ENCODE peak calls at places on chromosomes 12 and 14, in six cellular contexts. N is prostate gland, W is A172, O is germinal center, H is GM23338, R is left cardiac atrium. K is an unnamed sample.

GRCh38 chr14:68284333-68284732 is 464.8 kb downstream of the RAD51B start:
- DNase-seq in H (no peak), N (no peak), R (no peak), W (no peak), O (no peak), K (no peak)

GRCh38 chr14:85357120-85357519 is 172.8 kb upstream of the FLRT2 start:
- DNase-seq in R (no peak), W (no peak), H (no peak), N (no peak), O (no peak), K (no peak)

GRCh38 chr14:33948143-33948962 is 2.5 kb downstream of the EGLN3 start:
- DNase-seq in W (no peak), R (no peak), H (no peak), O (no peak), N (no peak), K (no peak)

GRCh38 chr14:103444837-103445524 is 59.8 kb downstream of the MARK3 start:
- DNase-seq in R (no peak), H (peak), N (no peak), O (no peak), W (peak), K (peak)

GRCh38 chr14:55302770-55303472 is 31.7 kb downstream of the FBXO34 start:
- DNase-seq in W (no peak), O (no peak), R (no peak), H (no peak), N (no peak), K (no peak)

GRCh38 chr12:93191956-93192355 is 185.8 kb upstream of the NUDT4 start:
- DNase-seq in W (no peak), N (no peak), O (no peak), R (no peak), H (no peak), K (peak)

GRCh38 chr12:112885204-112885603 is 21.6 kb upstream of the OAS1 start:
- DNase-seq in O (no peak), H (no peak), W (no peak), N (no peak), R (no peak), K (no peak)

GRCh38 chr12:65948320-65949008 is 124.2 kb downstream of the HMGA2 start:
- DNase-seq in H (no peak), O (no peak), N (peak), R (peak), W (peak), K (peak)

GRCh38 chr14:54893151-54893760 is 9.4 kb downstream of the GCH1 start:
- DNase-seq in N (no peak), R (no peak), H (peak), O (peak), W (peak), K (peak)

GRCh38 chr14:102437997-102438922 is 71.3 kb downstream of the ANKRD9 start:
- DNase-seq in W (peak), N (peak), H (peak), O (peak), R (peak), K (peak)

GRCh38 chr12:131371580-131372475 is 339.1 kb upstream of the SFSWAP start:
- DNase-seq in H (no peak), W (no peak), N (no peak), O (no peak), R (no peak), K (no peak)

GRCh38 chr14:67738740-67739504 is 37.2 kb downstream of the RDH12 start:
- DNase-seq in N (no peak), R (peak), O (no peak), W (peak), H (no peak), K (peak)

GRCh38 chr14:21505009-21505553 is 6.1 kb downstream of the METTL3 start:
- DNase-seq in W (no peak), O (no peak), N (no peak), R (no peak), H (no peak), K (no peak)

GRCh38 chr12:26935636-26936378 is 2.0 kb downstream of the INTS13 start:
- DNase-seq in H (no peak), O (no peak), W (no peak), R (no peak), N (no peak), K (no peak)

GRCh38 chr14:101195309-101195724 is 291.8 kb upstream of the RTL1 start:
- DNase-seq in N (no peak), W (no peak), H (no peak), R (no peak), O (no peak), K (no peak)

GRCh38 chr12:132513458-132514135 is 23.6 kb downstream of the FBRSL1 start:
- DNase-seq in N (no peak), O (no peak), W (no peak), H (no peak), R (no peak), K (no peak)

GRCh38 chr12:10196210-10196609 is 16.5 kb upstream of the GABARAPL1 start:
- DNase-seq in O (peak), N (no peak), H (no peak), W (no peak), R (no peak), K (no peak)

GRCh38 chr12:89568484-89568883 is 42.6 kb upstream of the POC1B start:
- DNase-seq in W (no peak), H (no peak), O (no peak), R (no peak), N (no peak), K (no peak)

GRCh38 chr12:4201333-4202105 is 72.0 kb upstream of the CCND2 start:
- DNase-seq in W (no peak), N (no peak), H (peak), O (no peak), R (no peak), K (no peak)

GRCh38 chr12:131092911-131093901 is 139.5 kb downstream of the ADGRD1 start:
- DNase-seq in O (no peak), N (no peak), R (no peak), W (no peak), H (no peak), K (no peak)

GRCh38 chr14:49768301-49769121 is 558 bp downstream of the KLHDC2 start:
- DNase-seq in R (peak), N (peak), O (peak), W (peak), H (peak), K (peak)

GRCh38 chr14:70168401-70168800 is 20.4 kb downstream of the SLC8A3 start:
- DNase-seq in H (no peak), O (no peak), W (no peak), R (no peak), N (no peak), K (no peak)

GRCh38 chr12:85923767-85924331 is 49.8 kb downstream of the NTS start:
- DNase-seq in O (no peak), R (no peak), W (peak), N (no peak), H (peak), K (peak)

GRCh38 chr12:120767071-120768024 is 41.7 kb downstream of the ACADS start:
- DNase-seq in N (no peak), R (no peak), H (no peak), O (peak), W (no peak), K (no peak)

GRCh38 chr14:104556256-104557021 is 23.1 kb upstream of the C14orf180 start:
- DNase-seq in R (peak), N (no peak), W (no peak), H (no peak), O (no peak), K (no peak)

GRCh38 chr12:132577191-132577920 is 33.0 kb downstream of the LRCOL1 start:
- DNase-seq in R (no peak), H (no peak), O (no peak), N (no peak), W (no peak), K (no peak)

GRCh38 chr12:115335048-115335447 is 651.1 kb upstream of the TBX3 start:
- DNase-seq in N (no peak), O (no peak), H (no peak), W (no peak), R (no peak), K (no peak)

GRCh38 chr12:119479121-119479561 is 114.4 kb upstream of the TMEM233 start:
- DNase-seq in H (no peak), R (no peak), W (peak), N (peak), O (no peak), K (no peak)

GRCh38 chr12:108804361-108804949 is 52.9 kb downstream of the SSH1 start:
- DNase-seq in R (peak), H (no peak), W (peak), O (no peak), N (no peak), K (peak)

GRCh38 chr12:125220404-125221273 is 155.4 kb downstream of the AACS start:
- DNase-seq in R (no peak), H (no peak), N (no peak), O (no peak), W (no peak), K (no peak)

GRCh38 chr14:59727073-59727661 is 143.4 kb downstream of the RTN1 start:
- DNase-seq in O (no peak), N (no peak), H (no peak), R (no peak), W (no peak), K (no peak)

GRCh38 chr12:132525833-132526455 is 36.0 kb downstream of the FBRSL1 start:
- DNase-seq in H (peak), O (no peak), N (no peak), W (no peak), R (no peak), K (no peak)

GRCh38 chr12:13222076-13222475 is 25.6 kb downstream of the EMP1 start:
- DNase-seq in R (peak), H (no peak), W (peak), O (no peak), N (no peak), K (no peak)

GRCh38 chr14:60151715-60152114 is 13.5 kb downstream of the DHRS7 start:
- DNase-seq in R (peak), H (no peak), O (peak), N (peak), W (peak), K (peak)

GRCh38 chr14:100081997-100082625 is 16.9 kb downstream of the EVL start:
- DNase-seq in O (no peak), N (no peak), R (no peak), W (no peak), H (no peak), K (no peak)

GRCh38 chr14:22802860-22803562 is 12.2 kb downstream of the SLC7A7 start:
- DNase-seq in R (no peak), O (no peak), W (no peak), N (no peak), H (no peak), K (no peak)

K was measured in HCEC 1CT.